ENCODE peak calls at places on chromosomes 16 and 17, in five cellular contexts. I is activated B cell treated with CpG ODN at 0.5 μM for 24 hours, Q is AG10803, C is cardiac muscle cell, K is WTC11. P is an unnamed sample.

GRCh38 chr16:27174007-27174406 is 29.3 kb upstream of the KDM8 start:
- DNase-seq in C (no peak), I (no peak), Q (no peak), K (no peak), P (no peak)

GRCh38 chr16:31214705-31215286 is 877 bp downstream of the TRIM72 start:
- DNase-seq in I (peak; percentile 37), K (peak; percentile 53), Q (no peak), C (no peak), P (no peak)

GRCh38 chr16:70523013-70523620 is at the start of gene COG4:
- DNase-seq in I (peak; percentile 80), C (peak; percentile 85), K (peak; percentile 85), Q (peak; percentile 78), P (peak; percentile 89)

GRCh38 chr17:65055280-65055707 is 1.2 kb downstream of the GNA13 start:
- DNase-seq in C (no peak), I (no peak), Q (no peak), K (no peak), P (no peak)

GRCh38 chr16:15822957-15823356 is 33.9 kb downstream of the MYH11 start:
- DNase-seq in I (no peak), C (no peak), K (no peak), Q (no peak), P (no peak)

GRCh38 chr17:31581491-31581890 is 190.0 kb downstream of the RAB11FIP4 start:
- DNase-seq in C (no peak), Q (peak; percentile 49), I (no peak), K (no peak), P (no peak)

GRCh38 chr17:40355123-40355803 is 9.3 kb downstream of the GJD3 start:
- DNase-seq in I (peak; percentile 86), K (peak; percentile 96), C (peak; percentile 68), Q (peak; percentile 43), P (peak; percentile 92)

GRCh38 chr16:85422374-85423185 is 190.5 kb upstream of the GSE1 start:
- DNase-seq in C (no peak), Q (no peak), K (peak; percentile 58), I (peak; percentile 9), P (no peak)

GRCh38 chr16:4846503-4846900 is 586 bp downstream of the GLYR1 start:
- DNase-seq in K (peak; percentile 32), I (no peak), Q (peak; percentile 56), C (peak; percentile 44), P (no peak)

GRCh38 chr16:81645303-81645702 is 133.8 kb upstream of the PLCG2 start:
- DNase-seq in I (no peak), K (no peak), Q (peak; percentile 84), C (peak; percentile 83), P (no peak)

GRCh38 chr16:86424413-86424812 is 85.9 kb upstream of the FOXF1 start:
- DNase-seq in I (no peak), K (no peak), C (no peak), Q (no peak), P (no peak)

GRCh38 chr16:470418-470817 is 45.0 kb downstream of the RAB11FIP3 start:
- DNase-seq in C (no peak), Q (no peak), I (no peak), K (no peak), P (no peak)

GRCh38 chr16:65697516-65697915 is 575.7 kb upstream of the CDH11 start:
- DNase-seq in C (peak; percentile 42), K (no peak), Q (no peak), I (no peak), P (no peak)

GRCh38 chr16:65702707-65703402 is 581.0 kb upstream of the CDH11 start:
- DNase-seq in I (no peak), C (peak; percentile 33), K (no peak), Q (no peak), P (no peak)

GRCh38 chr16:65698943-65699342 is 577.1 kb upstream of the CDH11 start:
- DNase-seq in K (no peak), Q (peak; percentile 54), I (no peak), C (peak; percentile 91), P (no peak)

GRCh38 chr16:65697061-65697460 is 575.2 kb upstream of the CDH11 start:
- DNase-seq in C (peak; percentile 60), K (no peak), I (no peak), Q (no peak), P (no peak)

GRCh38 chr16:65700599-65700998 is 578.7 kb upstream of the CDH11 start:
- DNase-seq in K (no peak), C (peak; percentile 59), I (no peak), Q (peak; percentile 40), P (no peak)
- TF ChIP-seq CTCF in K (no peak), C (no peak), I (no peak), Q (no peak), P (no peak)

GRCh38 chr16:7550096-7550495 is 217.5 kb downstream of the RBFOX1 start:
- DNase-seq in C (no peak), K (no peak), I (no peak), Q (no peak), P (no peak)
- TF ChIP-seq CTCF in C (no peak), K (no peak), I (no peak), Q (no peak), P (no peak)

GRCh38 chr16:2484898-2485508 is 10.1 kb downstream of the TBC1D24 start:
- DNase-seq in Q (no peak), I (no peak), K (no peak), C (no peak), P (no peak)

GRCh38 chr16:2482181-2483107 is 7.5 kb downstream of the TBC1D24 start:
- DNase-seq in K (no peak), I (no peak), Q (peak; percentile 82), C (peak; percentile 71), P (no peak)

GRCh38 chr16:2485811-2486507 is 11.0 kb downstream of the TBC1D24 start:
- DNase-seq in K (no peak), C (no peak), Q (no peak), I (no peak), P (no peak)

GRCh38 chr16:2483160-2483559 is 8.2 kb downstream of the TBC1D24 start:
- DNase-seq in I (no peak), K (no peak), C (no peak), Q (peak; percentile 52), P (no peak)

GRCh38 chr16:2483939-2484897 is 9.3 kb downstream of the TBC1D24 start:
- DNase-seq in C (no peak), I (no peak), Q (no peak), K (no peak), P (no peak)
- TF ChIP-seq CTCF in C (no peak), I (no peak), Q (no peak), K (no peak), P (no peak)

DNA sequence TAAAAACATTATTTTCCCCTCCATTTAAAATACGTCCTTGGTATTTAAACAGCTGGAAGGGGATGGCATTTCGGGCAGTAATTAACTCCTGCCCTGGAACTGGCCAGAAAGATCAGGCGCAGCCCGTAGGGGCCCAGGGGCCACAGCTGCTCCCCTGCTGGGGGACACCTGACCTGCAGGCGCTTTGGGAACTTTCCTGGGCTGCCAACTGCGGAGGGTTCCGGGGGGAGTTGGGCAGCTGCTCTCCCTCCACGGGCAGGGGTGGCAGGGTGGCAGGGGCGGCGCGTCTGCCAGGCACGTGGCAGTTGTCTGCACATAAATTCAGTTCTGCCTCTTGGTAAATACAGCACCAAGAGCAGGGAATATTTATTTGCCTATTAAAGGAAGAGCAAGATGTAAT is 30.1 kb upstream of the CHMP6 start:
- DNase-seq in Q (no peak), C (no peak), K (no peak), I (no peak), P (no peak)
- TF ChIP-seq CTCF in Q (no peak), C (no peak), K (no peak), I (no peak), P (peak; percentile 37)

DNA sequence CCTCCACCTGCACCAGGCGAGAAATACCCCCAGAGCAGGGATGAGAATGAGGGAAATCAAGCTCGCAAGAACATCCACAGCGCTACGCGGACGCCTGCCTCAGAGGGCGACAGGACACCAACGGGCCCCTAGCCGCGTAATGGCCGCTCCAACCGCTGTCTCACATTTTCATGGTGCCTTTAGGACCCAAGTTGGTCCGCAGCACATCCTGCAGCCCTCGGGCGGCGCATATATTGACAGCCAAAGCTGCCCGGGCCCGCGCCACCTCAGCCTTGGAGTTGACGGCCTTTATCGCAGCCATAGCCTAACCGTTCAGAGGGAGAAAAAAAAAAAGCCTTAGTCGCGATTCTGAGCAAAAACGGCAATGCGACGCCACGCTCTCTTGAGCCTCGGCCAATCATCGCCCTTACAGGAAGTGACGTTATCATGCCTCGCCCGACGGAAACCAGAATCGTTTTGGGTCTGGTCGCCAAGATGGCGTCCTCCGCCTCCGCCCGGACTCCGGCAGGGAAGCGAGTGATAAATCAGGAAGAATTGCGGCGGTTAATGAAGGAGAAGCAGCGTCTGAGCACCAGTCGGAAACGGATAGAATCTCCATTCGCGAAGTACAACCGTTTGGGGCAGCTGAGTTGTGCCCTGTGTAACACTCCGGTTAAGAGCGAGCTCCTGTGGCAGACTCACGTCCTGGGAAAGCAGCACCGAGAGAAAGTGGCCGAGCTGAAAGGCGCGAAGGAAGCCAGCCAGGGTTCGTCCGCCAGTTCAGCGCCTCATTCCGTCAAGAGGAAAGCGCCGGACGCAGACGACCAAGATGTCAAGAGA is at the start of the genes CCT6B and ZNF830:
- DNase-seq in Q (peak; percentile 93), K (peak; percentile 88), I (peak; percentile 81), C (peak; percentile 96), P (peak; percentile 90)
- TF ChIP-seq CTCF in Q (no peak), K (no peak), I (no peak), C (peak; percentile 2), P (no peak)

GRCh38 chr17:47649153-47649971 is at the start of gene KPNB1:
- DNase-seq in C (peak; percentile 100), Q (peak; percentile 100), K (peak; percentile 99), I (peak; percentile 92), P (peak; percentile 99)
- TF ChIP-seq CTCF in C (no peak), Q (no peak), K (no peak), I (no peak), P (no peak)

DNA sequence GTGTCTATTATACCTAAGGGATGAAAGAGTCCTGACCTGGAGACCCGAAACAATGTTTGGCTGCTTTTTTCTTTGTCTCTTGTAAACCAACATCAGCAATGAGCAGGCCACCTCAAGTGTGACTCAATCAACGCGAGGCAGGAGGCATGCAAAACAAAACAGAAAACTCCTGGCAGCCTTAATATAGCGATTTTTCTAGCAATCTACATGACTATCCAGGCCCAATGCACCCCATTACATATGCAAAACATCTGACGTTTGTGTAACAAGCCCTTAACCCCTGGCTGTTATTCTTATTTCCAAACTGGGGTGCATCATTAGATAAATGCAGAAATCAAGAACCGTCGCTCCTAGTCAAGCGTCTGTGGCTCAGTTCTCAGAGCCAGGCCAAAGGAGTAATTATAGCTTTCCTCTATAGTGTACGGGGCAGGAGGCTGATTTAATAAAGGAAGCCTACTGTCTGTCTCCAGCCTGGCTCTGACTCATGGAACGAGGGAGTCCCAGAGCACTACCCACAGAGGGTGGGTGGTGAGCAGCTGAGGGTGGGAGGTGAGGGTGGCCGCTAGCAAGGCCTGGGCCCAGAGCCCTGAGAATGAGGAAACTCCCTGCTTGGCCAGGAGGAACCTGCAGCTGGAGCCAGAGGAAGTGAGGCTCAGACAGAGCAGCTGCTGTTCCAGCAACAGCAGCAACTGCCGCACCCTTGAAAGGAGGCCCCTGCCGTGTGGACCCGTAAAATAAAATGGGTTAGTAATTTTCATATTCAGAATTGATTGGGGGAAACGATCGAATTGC is 43.9 kb downstream of the CHD9 start:
- DNase-seq in Q (peak; percentile 92), K (peak; percentile 47), C (peak; percentile 99), I (peak; percentile 55), P (no peak)
- TF ChIP-seq CTCF in Q (no peak), K (no peak), C (no peak), I (no peak), P (no peak)

GRCh38 chr17:76593964-76594363 is 8.3 kb upstream of the ST6GALNAC2 start:
- DNase-seq in Q (no peak), C (no peak), K (no peak), I (no peak), P (no peak)
- TF ChIP-seq CTCF in Q (no peak), C (no peak), K (no peak), I (no peak), P (no peak)

P was measured in type B pancreatic cell.